ENCODE peak calls at places on chromosomes 7 and 10, in seven cellular contexts. X, R, Q, L, J, H and V are unnamed samples.

GRCh38 chr7:16556359-16556758 is 29.7 kb downstream of the LRRC72 start:
- DNase-seq in J (no peak), L (no peak), H (no peak), Q (no peak), X (no peak), R (no peak), V (no peak)

GRCh38 chr10:51023611-51024010 is 50.7 kb upstream of the PRKG1 start:
- DNase-seq in R (no peak), Q (no peak), H (no peak), J (no peak), X (no peak), L (no peak), V (no peak)

GRCh38 chr10:76248781-76249180 is 817.4 kb downstream of the LRMDA start:
- DNase-seq in X (peak), H (no peak), R (no peak), L (no peak), J (no peak), Q (no peak), V (no peak)

GRCh38 chr10:28768227-28768626 is 90.9 kb downstream of the BAMBI start:
- DNase-seq in R (no peak), X (peak), J (no peak), L (peak), Q (no peak), H (no peak), V (no peak)

GRCh38 chr7:128881458-128882125 is 18.9 kb downstream of the ATP6V1F start:
- DNase-seq in L (no peak), J (no peak), H (no peak), X (no peak), R (no peak), Q (no peak), V (no peak)

GRCh38 chr10:11036424-11037011 is 18.8 kb downstream of the CELF2 start:
- DNase-seq in J (no peak), R (peak), X (peak), H (no peak), Q (no peak), L (no peak), V (peak)

GRCh38 chr10:73095479-73096021 is 1.1 kb downstream of the P4HA1 start:
- DNase-seq in Q (peak), H (no peak), J (peak), R (peak), X (peak), L (no peak), V (peak)

GRCh38 chr7:26151096-26151495 is 902 bp upstream of the NFE2L3 start:
- DNase-seq in R (no peak), H (no peak), X (no peak), Q (no peak), L (no peak), J (no peak), V (no peak)

GRCh38 chr7:139526578-139527544 is 3.4 kb downstream of the CLEC2L start:
- DNase-seq in Q (peak), J (no peak), R (no peak), L (no peak), H (no peak), X (no peak), V (no peak)

GRCh38 chr10:102718220-102718619 is 3.8 kb downstream of the SFXN2 start:
- DNase-seq in X (peak), R (no peak), L (no peak), H (no peak), J (no peak), Q (no peak), V (no peak)

GRCh38 chr10:77299257-77299656 is 338.4 kb downstream of the KCNMA1 start:
- DNase-seq in X (no peak), L (no peak), J (no peak), H (no peak), Q (no peak), R (no peak), V (no peak)

GRCh38 chr10:14918964-14919363 is 34.9 kb downstream of the DCLRE1C start:
- DNase-seq in X (no peak), L (no peak), J (no peak), Q (no peak), H (no peak), R (no peak), V (no peak)

GRCh38 chr10:115857856-115858255 is 415.1 kb downstream of the GFRA1 start:
- DNase-seq in Q (no peak), H (no peak), L (no peak), R (no peak), J (no peak), X (no peak), V (no peak)

GRCh38 chr7:231030-231857 is 38.9 kb downstream of the FAM20C start:
- DNase-seq in L (no peak), X (peak), H (no peak), Q (no peak), R (peak), J (no peak), V (no peak)

GRCh38 chr10:77415311-77415960 is 222.2 kb downstream of the KCNMA1 start:
- DNase-seq in R (no peak), Q (no peak), L (no peak), H (no peak), J (no peak), X (no peak), V (no peak)

GRCh38 chr7:67462781-67463191 is 466.2 kb downstream of the TYW1 start:
- DNase-seq in X (peak), H (no peak), R (no peak), J (no peak), L (no peak), Q (no peak), V (no peak)

GRCh38 chr7:68434857-68435256 is 1163.4 kb upstream of the AUTS2 start:
- DNase-seq in J (no peak), L (no peak), H (no peak), Q (no peak), X (peak), R (no peak), V (no peak)

GRCh38 chr7:71723859-71724258 is 591.9 kb downstream of the GALNT17 start:
- DNase-seq in R (no peak), Q (no peak), J (no peak), L (no peak), H (no peak), X (no peak), V (no peak)

GRCh38 chr7:131035088-131035770 is 292.4 kb upstream of the MKLN1 start:
- DNase-seq in Q (no peak), H (no peak), R (no peak), J (no peak), X (no peak), L (no peak), V (no peak)